ENCODE peak calls at places on chromosomes 13 and 19, in four cellular contexts. H, D, I and U are unnamed samples.

GRCh38 chr13:26656919-26657318 is 99.4 kb downstream of the WASF3 start:
- DNase-seq in H (peak; percentile 68), D (peak; percentile 58), I (peak; percentile 70), U (no peak)

GRCh38 chr13:39968646-39969475 is 313.4 kb downstream of the COG6 start:
- DNase-seq in H (no peak), D (no peak), I (no peak), U (no peak)

GRCh38 chr19:33192010-33192409 is 2.1 kb upstream of the LRP3 start:
- DNase-seq in H (no peak), D (no peak), I (no peak), U (no peak)

GRCh38 chr13:100464006-100464405 is 124.6 kb downstream of the GGACT start:
- DNase-seq in H (no peak), D (peak; percentile 23), I (peak; percentile 20), U (no peak)

GRCh38 chr19:50496189-50497029 is 14.6 kb downstream of the JOSD2 start:
- DNase-seq in H (no peak), D (no peak), I (no peak), U (no peak)

GRCh38 chr13:39036212-39036611 is 1.7 kb downstream of the PROSER1 start:
- DNase-seq in H (no peak), D (peak; percentile 36), I (peak; percentile 59), U (no peak)

GRCh38 chr19:29532097-29532496 is 6.3 kb downstream of the VSTM2B start:
- DNase-seq in H (no peak), D (no peak), I (no peak), U (no peak)

GRCh38 chr13:22703601-22704209 is 477.1 kb upstream of the SGCG start:
- DNase-seq in H (no peak), D (no peak), I (no peak), U (no peak)

GRCh38 chr19:409006-409514 is at the start of gene C2CD4C:
- DNase-seq in H (no peak), D (no peak), I (no peak), U (peak; percentile 61)

GRCh38 chr13:66659291-66660012 is 570.7 kb downstream of the PCDH9 start:
- DNase-seq in H (no peak), D (peak; percentile 43), I (peak; percentile 76), U (no peak)

GRCh38 chr19:18322759-18323460 is at the start of gene LSM4:
- DNase-seq in H (peak; percentile 89), D (peak; percentile 95), I (peak; percentile 98), U (peak; percentile 99)
- TF ChIP-seq CTCF in H (peak; percentile 33), D (peak; percentile 30), I (peak; percentile 53), U (peak; percentile 17)

GRCh38 chr19:16588089-16588823 is 16.0 kb upstream of the SLC35E1 start:
- DNase-seq in H (no peak), D (peak; percentile 50), I (no peak), U (no peak)
- TF ChIP-seq CTCF in H (no peak), D (no peak), I (no peak), U (no peak)

GRCh38 chr19:19113040-19113541 is 25.2 kb downstream of the TMEM161A start:
- DNase-seq in H (peak; percentile 46), D (peak; percentile 30), I (peak; percentile 79), U (no peak)

GRCh38 chr19:19119325-19120237 is 18.7 kb downstream of the TMEM161A start:
- DNase-seq in H (no peak), D (no peak), I (no peak), U (no peak)

GRCh38 chr19:19120308-19121156 is 17.7 kb downstream of the TMEM161A start:
- DNase-seq in H (peak; percentile 59), D (peak; percentile 68), I (peak; percentile 97), U (no peak)

GRCh38 chr19:19111967-19112580 is 26.2 kb downstream of the TMEM161A start:
- DNase-seq in H (no peak), D (no peak), I (no peak), U (no peak)

GRCh38 chr19:19115954-19116353 is 22.3 kb downstream of the TMEM161A start:
- DNase-seq in H (no peak), D (no peak), I (peak; percentile 19), U (peak; percentile 58)
- TF ChIP-seq CTCF in H (peak; percentile 52), D (peak; percentile 60), I (peak; percentile 69), U (peak; percentile 40)

GRCh38 chr19:45769821-45770191 is 754 bp upstream of the SIX5 start:
- DNase-seq in H (no peak), D (no peak), I (peak; percentile 69), U (no peak)

GRCh38 chr19:45767881-45768643 is 990 bp downstream of the SIX5 start:
- DNase-seq in H (no peak), D (peak; percentile 78), I (peak; percentile 81), U (no peak)

GRCh38 chr19:45768644-45769053 is 403 bp downstream of the SIX5 start:
- DNase-seq in H (no peak), D (peak; percentile 39), I (peak; percentile 52), U (no peak)

GRCh38 chr19:45770192-45771101 is 1.4 kb upstream of the SIX5 start:
- DNase-seq in H (peak; percentile 97), D (peak; percentile 98), I (peak; percentile 99), U (peak; percentile 98)

DNA sequence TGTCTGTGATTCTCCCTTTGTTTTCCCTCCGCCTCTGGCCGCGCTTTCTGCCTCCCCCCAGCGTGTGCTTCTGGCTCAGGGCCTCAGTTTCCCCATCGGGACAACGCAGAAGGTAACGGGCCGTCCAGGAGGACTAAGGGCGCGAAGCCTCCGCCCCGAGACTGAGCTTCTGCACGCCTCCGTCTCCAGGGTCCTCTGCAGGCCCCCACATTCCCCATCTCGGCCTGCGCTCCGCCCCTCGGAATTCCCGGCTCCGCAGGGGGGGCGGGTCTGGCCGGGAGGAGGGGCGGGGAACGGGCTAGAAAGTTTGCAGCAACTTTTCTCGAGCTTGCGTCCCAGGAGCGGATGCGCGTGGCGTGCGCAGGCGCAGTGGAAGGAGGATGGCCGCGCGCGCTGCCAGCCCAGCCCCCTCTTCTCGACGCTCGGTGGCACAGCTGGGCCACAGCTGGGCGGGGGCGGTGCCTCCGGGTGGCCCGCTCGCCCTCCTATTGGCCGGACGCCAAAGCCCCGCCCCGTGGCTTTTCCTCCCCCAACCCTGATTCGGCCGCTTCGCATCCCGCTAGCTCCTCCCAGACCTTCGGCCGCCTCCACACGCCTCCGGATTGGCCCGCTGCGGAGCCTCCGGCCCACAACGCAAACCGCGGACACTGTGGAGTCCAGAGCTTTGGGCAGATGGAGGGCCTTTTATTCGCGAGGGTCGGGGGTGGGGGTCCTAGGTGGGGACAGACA is at the start of gene SIX5:
- DNase-seq in H (peak; percentile 96), D (peak; percentile 96), I (peak; percentile 99), U (peak; percentile 93)
- TF ChIP-seq CTCF in H (no peak), D (no peak), I (no peak), U (no peak)

GRCh38 chr13:111343186-111343805 is 22.9 kb downstream of the TEX29 start:
- DNase-seq in H (no peak), D (no peak), I (no peak), U (no peak)
- TF ChIP-seq CTCF in H (no peak), D (no peak), I (no peak), U (no peak)

DNA sequence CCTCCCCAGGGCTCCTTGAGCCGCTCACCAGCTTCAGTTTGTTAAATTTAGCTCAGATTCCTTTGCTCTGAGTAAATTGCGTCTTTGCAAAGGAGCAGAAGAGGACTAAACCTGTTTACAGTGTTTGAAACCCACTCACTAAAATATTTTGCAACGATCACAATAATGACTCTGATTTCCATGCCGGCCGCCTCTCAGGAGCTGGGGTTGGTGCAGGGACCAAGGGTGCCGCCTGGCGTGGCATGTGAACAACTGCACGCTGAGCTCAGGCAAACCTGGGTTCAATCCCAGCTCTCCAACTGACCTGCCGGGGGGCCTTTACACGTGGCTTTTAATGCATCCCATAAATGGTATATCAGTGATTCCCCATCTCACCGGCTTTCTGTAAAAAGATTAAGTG is 68.7 kb upstream of the CACNA1A start:
- DNase-seq in H (no peak), D (no peak), I (no peak), U (no peak)
- TF ChIP-seq CTCF in H (peak; percentile 59), D (peak; percentile 30), I (peak; percentile 34), U (peak; percentile 31)

DNA sequence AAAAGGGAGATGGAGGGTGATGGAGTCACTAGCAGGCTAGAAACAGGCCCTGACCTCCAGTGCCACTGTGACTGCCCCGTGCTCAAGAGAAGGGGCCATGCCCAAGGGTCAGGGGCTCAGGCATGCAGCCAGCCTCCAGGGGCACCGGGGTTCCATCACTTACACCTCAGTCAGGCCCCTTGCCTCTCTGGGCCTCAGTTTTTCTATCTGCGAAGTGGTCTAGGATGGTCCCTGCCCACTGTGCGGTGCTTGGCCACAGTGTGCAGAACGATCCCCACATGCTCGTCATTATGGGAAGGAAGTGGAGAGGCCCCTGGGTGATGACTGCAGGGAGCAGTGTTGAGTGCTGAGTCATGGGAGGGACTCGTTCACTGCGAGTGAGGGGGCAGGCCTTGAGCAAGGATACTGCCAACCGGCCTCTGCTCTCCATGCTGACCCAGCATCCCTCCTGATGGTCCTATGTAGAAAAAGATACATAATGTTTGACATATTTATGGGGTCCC is 23.1 kb downstream of the TMED1 start:
- DNase-seq in H (peak; percentile 87), D (peak; percentile 96), I (peak; percentile 96), U (no peak)
- TF ChIP-seq CTCF in H (peak; percentile 4), D (peak; percentile 13), I (peak; percentile 29), U (no peak)

GRCh38 chr13:37640499-37640898 is 41.9 kb upstream of the POSTN start:
- DNase-seq in H (peak; percentile 55), D (peak; percentile 78), I (peak; percentile 94), U (no peak)
- TF ChIP-seq CTCF in H (peak; percentile 76), D (peak; percentile 77), I (peak; percentile 83), U (peak; percentile 30)

GRCh38 chr19:57903298-57904174 is 12.9 kb downstream of the ZNF417 start:
- DNase-seq in H (no peak), D (peak; percentile 21), I (peak; percentile 67), U (no peak)
- TF ChIP-seq CTCF in H (peak; percentile 62), D (peak; percentile 59), I (peak; percentile 54), U (peak; percentile 55)

GRCh38 chr19:17677002-17677401 is 11.2 kb downstream of the UNC13A start:
- DNase-seq in H (no peak), D (no peak), I (peak; percentile 35), U (no peak)
- TF ChIP-seq CTCF in H (peak; percentile 3), D (no peak), I (peak; percentile 50), U (peak; percentile 29)